ENCODE peak calls at places on chromosomes 11 and 22, in seven cellular contexts. One of them, this sample, is unnamed.

GRCh38 chr11:121359587-121359986 is 67.0 kb downstream of the SC5D start:
- ATAC-seq in natural killer cell treated with Interleukin-12 subunit alpha and Interleukin-12 subunit beta and Interleukin-15 and Interleukin-18, amount 100 ng/mL, for 72 hours: no peak
- ATAC-seq in activated naive CD8-positive, alpha-beta T cell treated with anti-CD3 and anti-CD28 coated beads, Interleukin-2, amount 10 ng/mL, durations not matched to agents 7 days and 5 days: no peak
- ATAC-seq in T-cell: no peak
- ATAC-seq in heart right ventricle: no peak
- ATAC-seq in Right ventricle myocardium superior: no peak
- ATAC-seq in stimulated activated naive B cell treated with anti-CD40 and anti-IgM and Interleukin-4, amounts not matched to agents 10 μg/mL and 1 μg/mL and 100 μg/mL, for 72 hours: no peak
- ATAC-seq in this sample: no peak

GRCh38 chr11:110919241-110919893 is 207.1 kb upstream of the ARHGAP20 start:
- ATAC-seq in natural killer cell treated with Interleukin-12 subunit alpha and Interleukin-12 subunit beta and Interleukin-15 and Interleukin-18, amount 100 ng/mL, for 72 hours: no peak
- ATAC-seq in activated naive CD8-positive, alpha-beta T cell treated with anti-CD3 and anti-CD28 coated beads, Interleukin-2, amount 10 ng/mL, durations not matched to agents 7 days and 5 days: no peak
- ATAC-seq in T-cell: no peak
- ATAC-seq in heart right ventricle: no peak
- ATAC-seq in Right ventricle myocardium superior: no peak
- ATAC-seq in stimulated activated naive B cell treated with anti-CD40 and anti-IgM and Interleukin-4, amounts not matched to agents 10 μg/mL and 1 μg/mL and 100 μg/mL, for 72 hours: peak; percentile 68
- ATAC-seq in this sample: no peak

GRCh38 chr11:97833412-97833811 is 1187.3 kb upstream of the CNTN5 start:
- ATAC-seq in natural killer cell treated with Interleukin-12 subunit alpha and Interleukin-12 subunit beta and Interleukin-15 and Interleukin-18, amount 100 ng/mL, for 72 hours: no peak
- ATAC-seq in activated naive CD8-positive, alpha-beta T cell treated with anti-CD3 and anti-CD28 coated beads, Interleukin-2, amount 10 ng/mL, durations not matched to agents 7 days and 5 days: no peak
- ATAC-seq in T-cell: no peak
- ATAC-seq in heart right ventricle: no peak
- ATAC-seq in Right ventricle myocardium superior: no peak
- ATAC-seq in stimulated activated naive B cell treated with anti-CD40 and anti-IgM and Interleukin-4, amounts not matched to agents 10 μg/mL and 1 μg/mL and 100 μg/mL, for 72 hours: no peak
- ATAC-seq in this sample: no peak

GRCh38 chr11:75654314-75654713 is 14.5 kb downstream of the MAP6 start:
- ATAC-seq in natural killer cell treated with Interleukin-12 subunit alpha and Interleukin-12 subunit beta and Interleukin-15 and Interleukin-18, amount 100 ng/mL, for 72 hours: peak; percentile 44
- ATAC-seq in activated naive CD8-positive, alpha-beta T cell treated with anti-CD3 and anti-CD28 coated beads, Interleukin-2, amount 10 ng/mL, durations not matched to agents 7 days and 5 days: no peak
- ATAC-seq in T-cell: no peak
- ATAC-seq in heart right ventricle: no peak
- ATAC-seq in Right ventricle myocardium superior: no peak
- ATAC-seq in stimulated activated naive B cell treated with anti-CD40 and anti-IgM and Interleukin-4, amounts not matched to agents 10 μg/mL and 1 μg/mL and 100 μg/mL, for 72 hours: peak; percentile 83
- ATAC-seq in this sample: no peak

GRCh38 chr11:84117394-84117793 is 831.2 kb upstream of the CCDC90B start:
- ATAC-seq in natural killer cell treated with Interleukin-12 subunit alpha and Interleukin-12 subunit beta and Interleukin-15 and Interleukin-18, amount 100 ng/mL, for 72 hours: no peak
- ATAC-seq in activated naive CD8-positive, alpha-beta T cell treated with anti-CD3 and anti-CD28 coated beads, Interleukin-2, amount 10 ng/mL, durations not matched to agents 7 days and 5 days: no peak
- ATAC-seq in T-cell: no peak
- ATAC-seq in heart right ventricle: no peak
- ATAC-seq in Right ventricle myocardium superior: no peak
- ATAC-seq in stimulated activated naive B cell treated with anti-CD40 and anti-IgM and Interleukin-4, amounts not matched to agents 10 μg/mL and 1 μg/mL and 100 μg/mL, for 72 hours: no peak
- ATAC-seq in this sample: no peak

GRCh38 chr11:13207665-13208594 is 69.7 kb upstream of the BMAL1 start:
- ATAC-seq in natural killer cell treated with Interleukin-12 subunit alpha and Interleukin-12 subunit beta and Interleukin-15 and Interleukin-18, amount 100 ng/mL, for 72 hours: peak; percentile 83
- ATAC-seq in activated naive CD8-positive, alpha-beta T cell treated with anti-CD3 and anti-CD28 coated beads, Interleukin-2, amount 10 ng/mL, durations not matched to agents 7 days and 5 days: peak; percentile 71
- ATAC-seq in T-cell: peak; percentile 76
- ATAC-seq in heart right ventricle: peak; percentile 80
- ATAC-seq in Right ventricle myocardium superior: peak; percentile 77
- ATAC-seq in stimulated activated naive B cell treated with anti-CD40 and anti-IgM and Interleukin-4, amounts not matched to agents 10 μg/mL and 1 μg/mL and 100 μg/mL, for 72 hours: no peak
- ATAC-seq in this sample: peak; percentile 70

GRCh38 chr11:102798012-102798746 is at the start of gene MMP1:
- ATAC-seq in natural killer cell treated with Interleukin-12 subunit alpha and Interleukin-12 subunit beta and Interleukin-15 and Interleukin-18, amount 100 ng/mL, for 72 hours: no peak
- ATAC-seq in activated naive CD8-positive, alpha-beta T cell treated with anti-CD3 and anti-CD28 coated beads, Interleukin-2, amount 10 ng/mL, durations not matched to agents 7 days and 5 days: no peak
- ATAC-seq in T-cell: no peak
- ATAC-seq in heart right ventricle: no peak
- ATAC-seq in Right ventricle myocardium superior: no peak
- ATAC-seq in stimulated activated naive B cell treated with anti-CD40 and anti-IgM and Interleukin-4, amounts not matched to agents 10 μg/mL and 1 μg/mL and 100 μg/mL, for 72 hours: no peak
- ATAC-seq in this sample: no peak

GRCh38 chr22:28810839-28811491 is 10.6 kb upstream of the XBP1 start:
- ATAC-seq in natural killer cell treated with Interleukin-12 subunit alpha and Interleukin-12 subunit beta and Interleukin-15 and Interleukin-18, amount 100 ng/mL, for 72 hours: peak; percentile 76
- ATAC-seq in activated naive CD8-positive, alpha-beta T cell treated with anti-CD3 and anti-CD28 coated beads, Interleukin-2, amount 10 ng/mL, durations not matched to agents 7 days and 5 days: peak; percentile 42
- ATAC-seq in T-cell: peak; percentile 54
- ATAC-seq in heart right ventricle: peak; percentile 54
- ATAC-seq in Right ventricle myocardium superior: peak; percentile 34
- ATAC-seq in stimulated activated naive B cell treated with anti-CD40 and anti-IgM and Interleukin-4, amounts not matched to agents 10 μg/mL and 1 μg/mL and 100 μg/mL, for 72 hours: no peak
- ATAC-seq in this sample: no peak

GRCh38 chr11:118933486-118933885 is 7.8 kb upstream of the BCL9L start:
- ATAC-seq in natural killer cell treated with Interleukin-12 subunit alpha and Interleukin-12 subunit beta and Interleukin-15 and Interleukin-18, amount 100 ng/mL, for 72 hours: no peak
- ATAC-seq in activated naive CD8-positive, alpha-beta T cell treated with anti-CD3 and anti-CD28 coated beads, Interleukin-2, amount 10 ng/mL, durations not matched to agents 7 days and 5 days: no peak
- ATAC-seq in T-cell: no peak
- ATAC-seq in heart right ventricle: no peak
- ATAC-seq in Right ventricle myocardium superior: peak; percentile 29
- ATAC-seq in stimulated activated naive B cell treated with anti-CD40 and anti-IgM and Interleukin-4, amounts not matched to agents 10 μg/mL and 1 μg/mL and 100 μg/mL, for 72 hours: no peak
- ATAC-seq in this sample: no peak